ENCODE peak calls at places on chromosomes 12 and 14, in six cellular contexts. V is HepG2, R is K562, X is GM12878, L is H1, S is SK-N-SH. T is an unnamed sample.

GRCh38 chr14:86055512-86055911 is 525.6 kb downstream of the FLRT2 start:
- DNase-seq in L (no peak), X (no peak), V (no peak), S (no peak), R (no peak), T (peak)

GRCh38 chr12:106040521-106040920 is 98.2 kb downstream of the NUAK1 start:
- DNase-seq in R (no peak), V (no peak), X (no peak), S (no peak), L (no peak), T (no peak)

GRCh38 chr12:108629824-108630476 is 3.7 kb downstream of the SELPLG start:
- DNase-seq in V (peak), X (no peak), S (no peak), L (no peak), R (peak), T (no peak)

GRCh38 chr12:5661820-5662219 is 229.9 kb downstream of the NTF3 start:
- DNase-seq in X (no peak), R (no peak), S (no peak), L (no peak), V (no peak), T (no peak)

GRCh38 chr12:6460751-6461371 is 9.0 kb downstream of the TAPBPL start:
- DNase-seq in L (no peak), R (no peak), X (peak), S (no peak), V (no peak), T (no peak)

GRCh38 chr14:77761205-77761931 is 412 bp upstream of the SNW1 start:
- DNase-seq in S (peak), X (peak), L (no peak), V (peak), R (peak), T (peak)

GRCh38 chr14:61221906-61222305 is 59.2 kb downstream of the TMEM30B start:
- DNase-seq in R (no peak), S (no peak), X (no peak), V (no peak), L (no peak), T (no peak)

GRCh38 chr12:4417471-4417870 is 28.1 kb downstream of the FGF6 start:
- DNase-seq in L (no peak), X (no peak), S (peak), V (no peak), R (no peak), T (no peak)

GRCh38 chr14:64720190-64720589 is 16.0 kb downstream of the PLEKHG3 start:
- DNase-seq in L (no peak), R (no peak), S (no peak), X (no peak), V (peak), T (peak)

GRCh38 chr12:53956251-53956887 is 1.7 kb downstream of the HOXC12 start:
- DNase-seq in X (no peak), S (no peak), R (no peak), V (no peak), L (peak), T (no peak)

GRCh38 chr12:116528067-116528466 is 31.1 kb upstream of the MAP1LC3B2 start:
- DNase-seq in R (no peak), V (no peak), S (no peak), X (no peak), L (no peak), T (peak)

GRCh38 chr14:37246427-37246829 is 48.7 kb downstream of the MIPOL1 start:
- DNase-seq in L (no peak), X (no peak), V (peak), S (peak), R (peak), T (peak)

GRCh38 chr12:14840616-14841015 is 2.7 kb downstream of the ART4 start:
- DNase-seq in X (no peak), R (no peak), S (no peak), V (peak), L (no peak), T (no peak)

GRCh38 chr12:6766651-6767300 is 613 bp downstream of the PTMS start:
- DNase-seq in X (no peak), L (peak), S (peak), R (peak), V (peak), T (peak)

GRCh38 chr12:46208370-46208769 is 60.5 kb downstream of the SLC38A1 start:
- DNase-seq in S (no peak), R (no peak), X (no peak), L (no peak), V (no peak), T (no peak)

GRCh38 chr12:105253882-105254513 is 18.0 kb upstream of the APPL2 start:
- DNase-seq in X (no peak), V (peak), R (peak), L (no peak), S (no peak), T (peak)

GRCh38 chr12:94184995-94185711 is 36.8 kb downstream of the PLXNC1 start:
- DNase-seq in R (no peak), V (no peak), L (no peak), S (no peak), X (no peak), T (no peak)

GRCh38 chr14:99077076-99077843 is 194.7 kb downstream of the BCL11B start:
- DNase-seq in X (no peak), V (no peak), R (no peak), L (peak), S (no peak), T (no peak)

GRCh38 chr14:64722842-64723447 is 18.7 kb downstream of the PLEKHG3 start:
- DNase-seq in R (no peak), L (no peak), X (no peak), S (no peak), V (no peak), T (no peak)

GRCh38 chr12:41514050-41514449 is 325.9 kb downstream of the PDZRN4 start:
- DNase-seq in L (no peak), X (no peak), S (no peak), R (no peak), V (no peak), T (no peak)

GRCh38 chr14:106094654-106095189 is 568.3 kb downstream of the TMEM121 start:
- DNase-seq in V (peak), R (no peak), S (no peak), L (peak), X (no peak), T (peak)

GRCh38 chr12:8226355-8226754 is 1.1 kb downstream of the FAM90A1 start:
- DNase-seq in L (peak), R (no peak), V (no peak), X (no peak), S (no peak), T (no peak)

GRCh38 chr12:124405592-124405991 is 110.7 kb downstream of the RFLNA start:
- DNase-seq in X (no peak), R (no peak), L (no peak), S (no peak), V (no peak), T (no peak)

GRCh38 chr12:4268549-4269181 is 4.9 kb upstream of the CCND2 start:
- DNase-seq in X (no peak), S (no peak), R (no peak), V (no peak), L (no peak), T (no peak)

GRCh38 chr14:31122098-31122611 is 85.4 kb downstream of the HECTD1 start:
- DNase-seq in V (no peak), S (no peak), X (no peak), L (no peak), R (no peak), T (no peak)

GRCh38 chr12:31019561-31020308 is 53.9 kb upstream of the DDX11 start:
- DNase-seq in X (no peak), S (no peak), L (no peak), R (no peak), V (no peak), T (no peak)

GRCh38 chr14:79841433-79841832 is 369.9 kb downstream of the DIO2 start:
- DNase-seq in R (no peak), S (no peak), L (no peak), X (no peak), V (no peak), T (no peak)

GRCh38 chr14:104350463-104351185 is 212.2 kb downstream of the KIF26A start:
- DNase-seq in X (no peak), S (peak), R (no peak), V (no peak), L (no peak), T (no peak)

GRCh38 chr14:22794533-22794932 is 20.7 kb downstream of the SLC7A7 start:
- DNase-seq in V (no peak), X (peak), R (no peak), L (no peak), S (no peak), T (no peak)

GRCh38 chr12:51517800-51518199 is 73.2 kb upstream of the SCN8A start:
- DNase-seq in V (peak), S (no peak), R (no peak), X (no peak), L (no peak), T (no peak)

GRCh38 chr12:100473716-100474150 is at the start of gene NR1H4:
- DNase-seq in V (peak), R (no peak), X (no peak), S (no peak), L (no peak), T (peak)

DNA sequence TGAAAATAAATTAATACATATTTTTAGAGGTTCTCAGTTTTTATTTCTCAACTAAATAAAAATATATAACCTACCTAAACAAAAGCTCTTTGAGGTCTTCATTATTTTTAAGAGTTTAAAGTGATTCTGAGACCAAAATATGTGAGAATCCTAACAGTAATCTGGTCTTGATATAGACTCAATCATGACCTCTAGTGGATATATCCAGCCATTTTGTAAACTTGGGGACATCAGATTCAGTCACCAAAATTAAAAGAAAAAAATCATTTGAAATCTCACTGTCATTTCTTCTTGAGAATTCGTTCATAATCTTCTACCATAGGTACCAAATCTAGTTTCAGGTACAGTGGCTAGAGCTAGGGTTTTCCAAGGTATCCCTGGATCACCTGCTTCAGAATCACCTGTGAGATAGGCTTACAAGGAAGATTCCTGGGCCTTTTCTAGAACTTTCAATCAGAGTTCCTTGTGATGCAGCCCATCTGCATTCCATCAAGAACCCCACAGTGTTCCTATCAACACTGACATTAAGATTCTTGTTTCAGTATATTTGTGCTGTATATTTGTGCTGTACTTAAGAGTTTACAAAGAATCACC is 214.9 kb downstream of the ADAMTS20 start:
- DNase-seq in X (no peak), S (peak), L (no peak), R (peak), V (no peak), T (peak)
- TF ChIP-seq CHD2 in X (no peak), S (no peak), L (no peak), R (no peak), V (no peak), T (no peak)

GRCh38 chr14:89657014-89657413 is 240.0 kb upstream of the FOXN3 start:
- DNase-seq in X (no peak), V (no peak), S (no peak), R (no peak), L (no peak), T (no peak)

GRCh38 chr14:89658977-89659670 is 242.1 kb upstream of the FOXN3 start:
- DNase-seq in S (no peak), L (no peak), X (no peak), R (no peak), V (no peak), T (no peak)

GRCh38 chr14:89665262-89665661 is 248.2 kb upstream of the FOXN3 start:
- DNase-seq in V (peak), X (no peak), R (no peak), L (no peak), S (no peak), T (no peak)

GRCh38 chr14:89661392-89661791 is 244.4 kb upstream of the FOXN3 start:
- DNase-seq in R (no peak), V (no peak), L (no peak), X (no peak), S (no peak), T (no peak)

GRCh38 chr14:89660183-89660582 is 243.2 kb upstream of the FOXN3 start:
- DNase-seq in V (no peak), L (no peak), R (no peak), S (peak), X (no peak), T (no peak)
- TF ChIP-seq CHD2 in V (no peak), L (no peak), R (no peak), S (no peak), X (no peak), T (no peak)

GRCh38 chr14:102665665-102666064 is 73.2 kb downstream of the RCOR1 start:
- DNase-seq in R (peak), S (no peak), V (no peak), X (no peak), L (no peak), T (no peak)

GRCh38 chr14:102666635-102667034 is 74.2 kb downstream of the RCOR1 start:
- DNase-seq in L (no peak), S (no peak), X (no peak), R (no peak), V (no peak), T (no peak)

GRCh38 chr14:102661614-102662013 is 69.2 kb downstream of the RCOR1 start:
- DNase-seq in X (no peak), R (no peak), S (no peak), V (no peak), L (no peak), T (no peak)

GRCh38 chr14:102659797-102660196 is 67.3 kb downstream of the RCOR1 start:
- DNase-seq in L (no peak), X (no peak), R (no peak), S (no peak), V (no peak), T (peak)

DNA sequence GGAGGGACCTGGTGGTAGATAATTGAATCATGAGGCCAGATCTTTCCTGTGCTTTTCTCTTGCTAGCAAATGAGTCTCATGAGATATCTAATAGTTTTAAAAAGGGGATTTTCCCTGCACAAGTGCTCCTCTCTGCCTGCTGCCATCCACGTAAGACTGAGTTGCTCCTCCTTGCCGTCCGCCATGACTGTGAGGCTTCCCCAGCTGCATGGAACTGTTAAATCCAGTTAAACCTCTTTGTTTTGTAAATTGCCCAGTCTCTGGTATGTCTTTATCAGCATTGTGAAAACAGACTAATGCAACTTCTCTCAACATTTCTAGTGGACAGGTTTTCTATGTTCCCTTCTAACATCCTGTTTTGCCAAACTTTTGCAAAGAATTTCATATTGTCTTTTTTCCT is 70.6 kb downstream of the RCOR1 start:
- DNase-seq in X (no peak), S (no peak), V (no peak), L (no peak), R (no peak), T (no peak)
- TF ChIP-seq CHD2 in X (no peak), S (no peak), V (no peak), L (no peak), R (no peak), T (no peak)

GRCh38 chr14:101554991-101555668 is 6.2 kb upstream of the DIO3 start:
- DNase-seq in R (no peak), V (peak), X (no peak), L (no peak), S (peak), T (no peak)
- TF ChIP-seq CHD2 in R (no peak), V (no peak), X (no peak), L (no peak), S (no peak), T (no peak)

GRCh38 chr12:109677323-109677722 is 36.3 kb upstream of the FAM222A start:
- DNase-seq in V (no peak), R (no peak), X (no peak), S (no peak), L (no peak), T (no peak)

GRCh38 chr12:109680521-109681030 is 33.0 kb upstream of the FAM222A start:
- DNase-seq in L (no peak), R (no peak), X (no peak), S (no peak), V (peak), T (no peak)

GRCh38 chr12:109679716-109680520 is 33.7 kb upstream of the FAM222A start:
- DNase-seq in V (no peak), X (no peak), R (no peak), S (no peak), L (no peak), T (no peak)

GRCh38 chr12:109675411-109675810 is 38.2 kb upstream of the FAM222A start:
- DNase-seq in X (no peak), L (no peak), V (no peak), R (no peak), S (no peak), T (no peak)

DNA sequence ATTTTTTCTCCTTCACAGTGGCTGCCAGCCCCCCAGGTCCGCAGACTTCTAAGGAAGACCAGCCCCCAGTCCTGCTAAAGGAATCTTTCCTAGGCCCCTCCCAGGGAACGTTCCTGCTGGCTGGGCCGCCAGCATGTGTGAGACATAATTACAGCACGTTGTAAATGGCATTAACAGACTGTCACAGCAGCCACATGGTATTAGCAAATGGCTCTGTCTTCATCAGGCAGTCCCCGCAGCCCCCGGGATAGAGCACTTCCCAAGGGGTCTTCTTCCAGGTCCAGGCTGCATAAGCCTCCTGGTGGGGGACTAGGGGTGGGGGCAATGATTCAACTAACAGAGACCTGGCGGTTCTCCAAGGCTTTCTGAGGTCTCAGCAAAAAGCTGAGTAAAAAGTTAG is 34.9 kb upstream of the FAM222A start:
- DNase-seq in X (no peak), S (peak), V (no peak), L (no peak), R (no peak), T (no peak)
- TF ChIP-seq CHD2 in X (no peak), S (no peak), V (no peak), L (no peak), R (no peak), T (no peak)

DNA sequence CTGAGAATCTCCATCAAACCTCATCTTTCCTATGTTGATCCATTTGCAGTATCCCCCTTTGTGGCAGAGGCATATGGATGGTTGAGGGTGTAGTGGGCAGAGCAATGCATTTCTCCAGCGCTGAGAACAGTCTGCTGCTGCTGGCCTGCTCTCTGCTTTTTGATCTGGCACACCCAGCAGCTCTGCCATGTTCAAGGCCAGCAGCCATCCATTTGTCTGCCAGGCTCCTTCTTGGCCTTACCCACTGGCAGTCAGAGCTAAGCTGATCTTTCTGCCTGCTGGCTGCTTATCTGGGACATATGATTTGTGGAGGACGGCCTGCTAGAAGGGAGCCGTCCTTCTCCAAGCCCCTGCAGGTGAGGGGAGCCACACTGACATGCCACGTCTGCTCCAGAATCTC is 17.0 kb downstream of the NPC2 start:
- DNase-seq in V (no peak), R (no peak), L (no peak), X (no peak), S (no peak), T (no peak)
- TF ChIP-seq CHD2 in V (no peak), R (no peak), L (no peak), X (no peak), S (no peak), T (no peak)

GRCh38 chr12:80811957-80812708 is 95.4 kb downstream of the MYF5 start:
- DNase-seq in V (no peak), X (no peak), R (no peak), S (no peak), L (no peak), T (no peak)

GRCh38 chr12:80807640-80808288 is 91.1 kb downstream of the MYF5 start:
- DNase-seq in S (no peak), L (no peak), X (peak), R (no peak), V (peak), T (no peak)

GRCh38 chr12:80814453-80814852 is 97.7 kb downstream of the MYF5 start:
- DNase-seq in R (no peak), X (no peak), V (no peak), L (no peak), S (no peak), T (no peak)

GRCh38 chr12:80813820-80814219 is 97.1 kb downstream of the MYF5 start:
- DNase-seq in L (no peak), V (no peak), X (peak), R (no peak), S (no peak), T (no peak)

GRCh38 chr12:80810874-80811273 is 94.2 kb downstream of the MYF5 start:
- DNase-seq in L (no peak), X (no peak), V (no peak), S (no peak), R (no peak), T (no peak)
- TF ChIP-seq CHD2 in L (no peak), X (no peak), V (no peak), S (no peak), R (no peak), T (no peak)

DNA sequence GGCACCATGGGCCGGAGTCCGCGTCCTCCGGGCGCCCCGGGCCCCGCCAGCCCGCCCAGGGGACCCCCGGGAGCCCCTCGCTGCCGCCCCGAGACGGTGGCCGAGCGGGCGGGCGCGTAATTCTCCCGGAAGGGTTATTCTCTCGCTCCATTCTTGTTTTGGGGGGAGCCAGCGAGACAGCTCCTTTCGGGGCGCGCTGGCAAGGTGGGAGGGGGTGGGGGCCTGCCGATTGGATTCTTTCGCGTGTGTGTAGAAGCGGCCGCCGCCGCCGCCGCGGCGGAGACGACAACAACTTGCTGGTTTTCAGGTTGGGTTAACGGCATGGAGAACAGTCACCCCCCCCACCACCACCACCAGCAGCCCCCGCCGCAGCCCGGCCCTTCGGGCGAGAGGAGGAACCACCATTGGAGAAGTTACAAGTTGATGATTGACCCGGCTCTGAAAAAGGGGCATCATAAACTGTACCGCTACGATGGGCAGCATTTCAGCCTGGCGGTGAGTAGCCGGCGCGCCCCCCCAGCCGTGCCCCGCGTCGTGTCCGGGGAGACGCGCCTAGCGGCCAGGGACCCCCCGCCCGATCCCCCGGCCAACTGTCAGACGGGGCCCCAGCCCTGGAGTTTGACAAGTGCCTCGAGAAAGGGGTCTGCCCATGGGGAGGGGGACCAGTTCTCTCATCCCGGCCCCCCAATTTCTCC is 755 bp downstream of the SETD1B start:
- DNase-seq in V (peak), R (no peak), S (peak), L (no peak), X (no peak), T (peak)
- TF ChIP-seq CHD2 in V (no peak), R (no peak), S (no peak), L (no peak), X (no peak), T (no peak)

T was measured in A549.